ENCODE peak calls at places on chromosomes 2 and 18, in eight cellular contexts. E is Calu3; T is OCI-LY7; Y is CD4-positive, alpha-beta T cell; B is neural progenitor cell; O is BE2C; H is K562; Q is activated B cell treated with CpG ODN at 0.5 μM for 24 hours. U is an unnamed sample.

GRCh38 chr2:197847666-197848401 is 43.4 kb downstream of the PLCL1 start:
- DNase-seq in E (no peak), T (no peak), Y (no peak), B (no peak), O (no peak), H (no peak), Q (no peak), U (no peak)

GRCh38 chr18:33264566-33264965 is 176.0 kb downstream of the CCDC178 start:
- DNase-seq in E (no peak), T (no peak), Y (no peak), B (no peak), O (no peak), H (no peak), Q (no peak), U (no peak)

GRCh38 chr2:139925903-139926302 is 1145.7 kb upstream of the NXPH2 start:
- DNase-seq in E (no peak), T (no peak), Y (no peak), B (no peak), O (no peak), H (no peak), Q (no peak), U (no peak)

GRCh38 chr2:162582357-162582798 is 238.4 kb downstream of the GCA start:
- DNase-seq in E (peak), T (no peak), Y (no peak), B (no peak), O (peak), H (no peak), Q (no peak), U (no peak)

GRCh38 chr2:233148354-233148753 is 88.2 kb downstream of the INPP5D start:
- DNase-seq in E (no peak), T (no peak), Y (no peak), B (no peak), O (no peak), H (no peak), Q (no peak), U (no peak)

GRCh38 chr2:20525041-20526035 is 78.5 kb downstream of the RHOB start:
- DNase-seq in E (peak), T (no peak), Y (no peak), B (no peak), O (peak), H (peak), Q (peak), U (no peak)

GRCh38 chr2:74051504-74051903 is 66.8 kb downstream of the TET3 start:
- DNase-seq in E (no peak), T (no peak), Y (no peak), B (no peak), O (no peak), H (no peak), Q (no peak), U (no peak)

GRCh38 chr2:41151746-41152145 is 699.9 kb upstream of the SLC8A1 start:
- DNase-seq in E (no peak), T (no peak), Y (no peak), B (no peak), O (no peak), H (no peak), Q (no peak), U (no peak)

DNA sequence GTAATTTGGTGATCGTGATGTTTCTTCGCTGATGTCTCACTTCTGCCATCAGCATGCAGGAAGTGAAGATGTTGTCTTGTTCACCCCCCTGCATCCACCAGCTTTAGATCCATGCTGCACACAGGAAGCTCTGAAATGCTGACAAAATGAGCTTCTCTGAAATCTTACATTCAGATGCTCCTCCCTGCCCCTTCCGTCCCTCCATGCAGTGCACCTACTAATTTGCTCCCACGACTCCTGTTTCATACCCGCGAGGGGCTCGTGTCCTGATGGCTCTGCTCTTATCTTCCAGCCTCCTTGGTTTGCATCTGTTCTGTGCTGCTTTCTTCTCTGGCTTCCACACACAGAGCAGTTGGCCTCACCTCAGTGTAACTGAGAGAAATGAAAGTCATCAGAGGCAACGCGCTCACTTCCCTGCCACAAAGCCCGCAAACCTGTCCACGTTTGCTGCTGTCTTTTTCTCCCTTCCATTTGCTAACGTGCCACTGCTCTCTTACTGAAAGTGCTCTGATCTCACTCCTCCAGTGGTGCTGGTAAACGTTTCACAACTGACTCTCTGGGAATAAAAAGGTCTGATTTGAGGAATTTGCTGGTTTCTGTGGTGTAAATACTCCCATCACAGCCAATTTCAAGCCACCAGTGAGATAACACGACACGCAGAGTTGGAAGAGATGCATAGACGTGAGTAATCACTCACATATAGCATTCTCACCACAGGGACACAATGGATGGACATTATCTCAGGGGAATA is 41.0 kb upstream of the MGAT4A start:
- DNase-seq in E (no peak), T (peak), Y (peak), B (no peak), O (no peak), H (no peak), Q (no peak), U (peak)
- TF ChIP-seq CTCF in E (no peak), T (no peak), Y (no peak), B (no peak), O (no peak), H (no peak), Q (no peak), U (no peak)

DNA sequence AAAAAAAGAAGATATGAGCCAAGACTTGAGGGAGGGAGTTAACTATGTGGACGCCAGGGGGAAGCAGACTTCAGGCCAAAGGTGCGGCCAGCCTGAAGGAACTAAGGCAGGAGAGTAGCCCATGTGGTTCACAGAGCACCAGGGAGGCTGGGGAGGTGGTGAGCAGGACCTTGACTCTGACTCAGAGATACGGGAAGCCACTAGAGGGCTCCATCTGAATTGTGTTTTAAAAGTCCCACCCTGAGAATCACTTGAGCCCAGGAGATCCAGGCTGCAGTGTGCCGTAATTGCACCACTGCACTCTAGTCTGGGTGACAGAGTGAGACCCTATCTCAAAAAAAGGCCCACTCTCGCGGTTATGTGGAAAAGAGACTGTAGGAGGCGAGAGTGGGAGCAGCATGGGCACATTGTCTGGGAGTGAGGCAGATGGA is 12.3 kb downstream of the CEP192 start:
- DNase-seq in E (peak), T (peak), Y (no peak), B (peak), O (peak), H (peak), Q (no peak), U (no peak)
- TF ChIP-seq CTCF in E (peak), T (peak), Y (peak), B (peak), O (peak), H (peak), Q (no peak), U (no peak)

DNA sequence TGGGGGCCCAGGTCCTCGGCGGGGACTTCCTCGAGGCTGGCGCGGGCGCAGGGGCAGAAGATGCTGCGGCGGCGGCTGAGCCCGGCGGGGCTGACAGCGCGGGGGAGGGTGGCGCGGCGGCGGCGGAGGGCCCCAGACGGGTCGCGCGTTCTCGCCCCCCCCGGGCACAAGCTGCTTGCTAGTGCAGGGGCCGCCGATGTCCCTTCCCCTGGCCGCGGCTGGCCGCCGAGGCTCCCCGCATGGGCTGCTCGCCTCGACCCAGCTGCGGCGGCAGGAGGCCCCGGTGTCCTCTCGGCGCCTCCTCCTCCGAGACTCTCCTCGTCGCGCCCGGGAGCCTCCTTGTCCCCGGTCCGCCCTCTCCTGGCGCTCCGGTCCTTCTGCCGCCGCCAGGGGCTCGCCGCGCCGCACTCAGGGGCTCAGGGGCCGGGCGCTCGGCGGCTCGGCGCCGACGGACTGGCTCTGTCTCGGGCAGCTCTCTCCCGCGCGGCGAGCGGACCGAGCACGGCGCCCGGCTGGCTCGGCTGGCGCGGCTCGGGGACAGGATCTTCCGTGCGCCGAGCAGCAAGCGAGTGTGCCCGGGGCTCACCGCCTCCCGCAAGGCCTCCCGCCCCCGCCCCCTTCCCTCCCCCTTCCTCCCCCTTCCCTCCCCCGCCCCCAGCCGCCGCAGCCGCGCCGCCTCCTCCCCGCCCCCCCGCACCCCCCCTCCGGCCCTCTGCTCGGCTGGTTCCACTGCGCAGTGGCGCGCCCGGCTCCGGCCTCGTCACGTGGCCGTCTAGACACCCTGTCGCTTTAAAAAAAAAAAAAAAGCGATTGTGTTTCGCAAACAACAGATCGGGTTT is 902 bp upstream of the SMAD7 start:
- DNase-seq in E (peak), T (peak), Y (peak), B (peak), O (peak), H (peak), Q (peak), U (peak)
- TF ChIP-seq CTCF in E (peak), T (peak), Y (no peak), B (peak), O (no peak), H (no peak), Q (no peak), U (no peak)

GRCh38 chr18:42274488-42275137 is 319.6 kb downstream of the PIK3C3 start:
- DNase-seq in E (no peak), T (peak), Y (no peak), B (peak), O (peak), H (no peak), Q (no peak), U (no peak)
- TF ChIP-seq CTCF in E (no peak), T (peak), Y (no peak), B (peak), O (peak), H (no peak), Q (no peak), U (no peak)

GRCh38 chr2:138504092-138504491 is 2.5 kb downstream of the SPOPL start:
- DNase-seq in E (no peak), T (no peak), Y (no peak), B (no peak), O (no peak), H (no peak), Q (no peak), U (no peak)

GRCh38 chr2:138504546-138505239 is 3.1 kb downstream of the SPOPL start:
- DNase-seq in E (no peak), T (peak), Y (no peak), B (no peak), O (no peak), H (no peak), Q (no peak), U (no peak)

GRCh38 chr2:138503652-138504051 is 2.1 kb downstream of the SPOPL start:
- DNase-seq in E (no peak), T (peak), Y (no peak), B (no peak), O (no peak), H (no peak), Q (no peak), U (no peak)

GRCh38 chr2:138510319-138510718 is 8.7 kb downstream of the SPOPL start:
- DNase-seq in E (no peak), T (no peak), Y (no peak), B (no peak), O (no peak), H (no peak), Q (no peak), U (no peak)

DNA sequence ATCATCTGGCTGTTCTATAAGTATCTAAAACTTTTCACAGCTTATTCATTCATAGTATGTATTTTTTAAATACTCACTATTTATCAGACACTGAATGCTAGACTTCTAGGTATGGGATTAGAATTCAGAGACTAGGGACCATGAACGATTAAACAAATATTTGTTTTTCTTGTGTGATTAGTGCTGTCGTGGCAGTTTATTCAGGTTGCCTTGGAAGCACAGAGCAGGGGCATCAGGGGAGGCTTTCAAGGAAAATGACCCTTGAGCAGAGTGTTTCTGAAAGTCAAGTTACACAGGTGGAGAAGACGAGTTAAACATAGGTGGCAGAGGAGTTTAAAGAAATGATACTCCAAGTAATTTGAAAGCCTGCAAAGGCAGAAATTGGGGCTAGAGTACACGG is 5.7 kb downstream of the SPOPL start:
- DNase-seq in E (no peak), T (no peak), Y (no peak), B (no peak), O (no peak), H (no peak), Q (no peak), U (no peak)
- TF ChIP-seq CTCF in E (no peak), T (no peak), Y (no peak), B (no peak), O (no peak), H (no peak), Q (no peak), U (no peak)

GRCh38 chr2:170966648-170967396 is 37.8 kb downstream of the GORASP2 start:
- DNase-seq in E (peak), T (no peak), Y (no peak), B (peak), O (peak), H (peak), Q (no peak), U (no peak)
- TF ChIP-seq CTCF in E (no peak), T (peak), Y (peak), B (peak), O (peak), H (peak), Q (no peak), U (no peak)

GRCh38 chr2:63000801-63001200 is 49.8 kb upstream of the OTX1 start:
- DNase-seq in E (no peak), T (no peak), Y (no peak), B (no peak), O (no peak), H (no peak), Q (no peak), U (no peak)

GRCh38 chr2:62998949-62999348 is 51.7 kb upstream of the OTX1 start:
- DNase-seq in E (no peak), T (no peak), Y (no peak), B (no peak), O (no peak), H (no peak), Q (no peak), U (no peak)

GRCh38 chr2:62992561-62992960 is 58.1 kb upstream of the OTX1 start:
- DNase-seq in E (no peak), T (no peak), Y (no peak), B (peak), O (no peak), H (no peak), Q (no peak), U (no peak)

GRCh38 chr2:62999905-63000304 is 50.7 kb upstream of the OTX1 start:
- DNase-seq in E (peak), T (no peak), Y (no peak), B (no peak), O (no peak), H (no peak), Q (no peak), U (no peak)

GRCh38 chr2:62996534-62997186 is 54.0 kb upstream of the OTX1 start:
- DNase-seq in E (no peak), T (no peak), Y (no peak), B (no peak), O (no peak), H (peak), Q (no peak), U (no peak)
- TF ChIP-seq CTCF in E (no peak), T (no peak), Y (no peak), B (no peak), O (no peak), H (no peak), Q (no peak), U (no peak)

U was measured in natural killer cell.